ENCODE peak calls at places on chromosome 10, in four cellular contexts. V, M, H and U are unnamed samples.

GRCh38 chr10:84336406-84336805 is 8.0 kb downstream of the CCSER2 start:
- DNase-seq in M (no peak), H (no peak), V (no peak), U (no peak)

GRCh38 chr10:33235951-33236350 is 98.5 kb downstream of the NRP1 start:
- DNase-seq in H (no peak), M (no peak), V (no peak), U (no peak)

GRCh38 chr10:120806081-120806480 is 45.1 kb upstream of the WDR11 start:
- DNase-seq in H (no peak), V (no peak), M (no peak), U (no peak)

GRCh38 chr10:29916669-29917068 is 142.7 kb downstream of the JCAD start:
- DNase-seq in M (no peak), V (no peak), H (no peak), U (no peak)

GRCh38 chr10:70617798-70618568 is 15.4 kb upstream of the PRF1 start:
- DNase-seq in M (no peak), V (no peak), H (no peak), U (peak)

GRCh38 chr10:46286991-46287693 is at the start of gene ANTXRL:
- DNase-seq in H (no peak), M (no peak), V (no peak), U (no peak)

GRCh38 chr10:84156768-84157167 is 16.8 kb upstream of the GPR15LG start:
- DNase-seq in M (no peak), V (no peak), H (no peak), U (peak)

GRCh38 chr10:33290286-33291052 is 44.0 kb downstream of the NRP1 start:
- DNase-seq in H (no peak), V (no peak), M (no peak), U (no peak)

GRCh38 chr10:34729619-34730018 is 85.5 kb downstream of the PARD3 start:
- DNase-seq in V (no peak), M (no peak), H (no peak), U (no peak)

GRCh38 chr10:11264481-11265044 is 246.9 kb downstream of the CELF2 start:
- DNase-seq in V (no peak), H (no peak), M (no peak), U (no peak)